ENCODE peak calls at places on chromosomes 1 and 21, in four cellular contexts. Z, U, R and F are unnamed samples.

GRCh38 chr1:17338706-17339493 is 30.9 kb downstream of the PADI4 start:
- DNase-seq in Z (no peak), U (no peak), R (no peak), F (no peak)

GRCh38 chr1:119974013-119974412 is 77.7 kb upstream of the ADAM30 start:
- DNase-seq in U (no peak), Z (no peak), R (no peak), F (no peak)

GRCh38 chr1:43978551-43979260 is at the start of gene B4GALT2:
- DNase-seq in Z (peak), R (no peak), U (no peak), F (peak)

GRCh38 chr1:85806236-85806965 is 98.2 kb upstream of the ZNHIT6 start:
- DNase-seq in U (no peak), Z (no peak), R (no peak), F (no peak)

GRCh38 chr21:37008705-37009104 is 2.2 kb downstream of the RIPPLY3 start:
- DNase-seq in Z (peak), R (no peak), U (no peak), F (no peak)

GRCh38 chr21:38140192-38140905 is 116.4 kb upstream of the KCNJ15 start:
- DNase-seq in R (no peak), U (no peak), Z (no peak), F (peak)

GRCh38 chr1:109935451-109935900 is 24.8 kb downstream of the CSF1 start:
- DNase-seq in R (no peak), U (no peak), Z (no peak), F (no peak)

GRCh38 chr1:47407481-47407880 is 8.6 kb upstream of the FOXE3 start:
- DNase-seq in U (no peak), R (no peak), Z (no peak), F (no peak)

GRCh38 chr1:182191716-182192115 is 130.2 kb upstream of the ZNF648 start:
- DNase-seq in U (no peak), Z (no peak), R (no peak), F (no peak)

GRCh38 chr1:156591432-156592157 is at the start of gene NAXE:
- DNase-seq in R (peak), Z (peak), U (no peak), F (peak)

GRCh38 chr1:67735220-67735619 is 50.2 kb downstream of the GADD45A start:
- DNase-seq in U (no peak), R (no peak), Z (no peak), F (no peak)

GRCh38 chr1:216686860-216687545 is 36.2 kb downstream of the ESRRG start:
- DNase-seq in R (no peak), U (no peak), Z (no peak), F (no peak)

GRCh38 chr1:12615916-12616708 is 1.9 kb downstream of the DHRS3 start:
- DNase-seq in R (no peak), U (no peak), Z (no peak), F (peak)

GRCh38 chr21:39441502-39442475 is 3.8 kb downstream of the LCA5L start:
- DNase-seq in U (peak), Z (peak), R (peak), F (peak)

GRCh38 chr21:43727571-43728466 is 8.9 kb downstream of the PDXK start:
- DNase-seq in U (no peak), R (no peak), Z (no peak), F (no peak)

GRCh38 chr1:203320546-203321272 is 15.4 kb downstream of the BTG2 start:
- DNase-seq in R (peak), Z (peak), U (peak), F (peak)

GRCh38 chr1:186076006-186076405 is 299.0 kb downstream of the TPR start:
- DNase-seq in Z (no peak), U (no peak), R (no peak), F (no peak)

GRCh38 chr21:35020446-35020845 is 28.7 kb downstream of the RUNX1 start:
- DNase-seq in U (no peak), R (no peak), Z (no peak), F (no peak)

GRCh38 chr1:203196371-203196770 is 9.9 kb upstream of the CHI3L1 start:
- DNase-seq in Z (no peak), U (no peak), R (no peak), F (no peak)

GRCh38 chr21:35475006-35475405 is 425.9 kb upstream of the RUNX1 start:
- DNase-seq in Z (no peak), U (no peak), R (no peak), F (peak)

GRCh38 chr1:16212251-16212961 is at the start of gene ARHGEF19:
- DNase-seq in U (no peak), R (no peak), Z (peak), F (no peak)

GRCh38 chr1:94827434-94827833 is 7.3 kb downstream of the SLC44A3 start:
- DNase-seq in R (no peak), Z (no peak), U (no peak), F (no peak)

GRCh38 chr1:48931571-48932251 is 155.0 kb upstream of the BEND5 start:
- DNase-seq in Z (no peak), R (no peak), U (no peak), F (peak)

GRCh38 chr1:10510520-10511493 is 36.1 kb downstream of the PEX14 start:
- DNase-seq in Z (no peak), U (peak), R (peak), F (peak)

GRCh38 chr1:115426990-115427389 is 88.9 kb upstream of the NGF start:
- DNase-seq in R (no peak), Z (no peak), U (no peak), F (no peak)

GRCh38 chr1:234737915-234738314 is 127.9 kb upstream of the IRF2BP2 start:
- DNase-seq in Z (peak), U (no peak), R (no peak), F (no peak)

GRCh38 chr1:25695991-25696330 is 79.4 kb downstream of the MAN1C1 start:
- DNase-seq in U (no peak), Z (no peak), R (no peak), F (peak)